ENCODE peak calls at places on chromosomes 7 and 10, in ten cellular contexts. One of them, this sample, is unnamed.

GRCh38 chr7:27873981-27874957 is 134.3 kb downstream of the TAX1BP1 start:
- DNase-seq in amniotic stem cell: no peak
- DNase-seq in anterior cingulate cortex: peak
- DNase-seq in endothelial cell: no peak
- DNase-seq in fibroblast of the conjunctiva: peak
- DNase-seq in occipital lobe: no peak
- DNase-seq in mesenchymal stem cell: peak
- DNase-seq in activated naive CD4-positive, alpha-beta T cell: no peak
- DNase-seq in left colon: peak
- DNase-seq in GM12865: no peak
- DNase-seq in this sample: peak

GRCh38 chr10:31678573-31679122 is 250.0 kb downstream of the ARHGAP12 start:
- DNase-seq in amniotic stem cell: no peak
- DNase-seq in fibroblast of the conjunctiva: no peak
- DNase-seq in GM12865: no peak
- DNase-seq in activated naive CD4-positive, alpha-beta T cell: no peak
- DNase-seq in anterior cingulate cortex: no peak
- DNase-seq in endothelial cell: no peak
- DNase-seq in mesenchymal stem cell: no peak
- DNase-seq in left colon: no peak
- DNase-seq in occipital lobe: no peak
- DNase-seq in this sample: no peak

GRCh38 chr10:131961047-131961776 is 20.5 kb downstream of the BNIP3 start:
- DNase-seq in occipital lobe: no peak
- DNase-seq in left colon: no peak
- DNase-seq in anterior cingulate cortex: no peak
- DNase-seq in endothelial cell: no peak
- DNase-seq in mesenchymal stem cell: no peak
- DNase-seq in activated naive CD4-positive, alpha-beta T cell: no peak
- DNase-seq in fibroblast of the conjunctiva: no peak
- DNase-seq in GM12865: no peak
- DNase-seq in amniotic stem cell: no peak
- DNase-seq in this sample: no peak

GRCh38 chr10:60206735-60207134 is 182.9 kb downstream of the ANK3 start:
- DNase-seq in amniotic stem cell: no peak
- DNase-seq in occipital lobe: no peak
- DNase-seq in left colon: peak
- DNase-seq in fibroblast of the conjunctiva: no peak
- DNase-seq in endothelial cell: no peak
- DNase-seq in mesenchymal stem cell: peak
- DNase-seq in anterior cingulate cortex: no peak
- DNase-seq in GM12865: no peak
- DNase-seq in activated naive CD4-positive, alpha-beta T cell: no peak
- DNase-seq in this sample: no peak

GRCh38 chr10:114632869-114633715 is 25.0 kb downstream of the ABLIM1 start:
- DNase-seq in endothelial cell: no peak
- DNase-seq in GM12865: peak
- DNase-seq in activated naive CD4-positive, alpha-beta T cell: no peak
- DNase-seq in occipital lobe: peak
- DNase-seq in left colon: no peak
- DNase-seq in amniotic stem cell: peak
- DNase-seq in fibroblast of the conjunctiva: peak
- DNase-seq in anterior cingulate cortex: no peak
- DNase-seq in mesenchymal stem cell: peak
- DNase-seq in this sample: no peak

GRCh38 chr7:94182066-94182465 is 177.9 kb upstream of the BET1 start:
- DNase-seq in left colon: no peak
- DNase-seq in fibroblast of the conjunctiva: peak
- DNase-seq in GM12865: no peak
- DNase-seq in mesenchymal stem cell: peak
- DNase-seq in occipital lobe: no peak
- DNase-seq in activated naive CD4-positive, alpha-beta T cell: no peak
- DNase-seq in endothelial cell: no peak
- DNase-seq in anterior cingulate cortex: no peak
- DNase-seq in amniotic stem cell: peak
- DNase-seq in this sample: no peak

GRCh38 chr10:83539528-83540308 is 599.6 kb upstream of the GHITM start:
- DNase-seq in anterior cingulate cortex: no peak
- DNase-seq in activated naive CD4-positive, alpha-beta T cell: no peak
- DNase-seq in endothelial cell: no peak
- DNase-seq in amniotic stem cell: peak
- DNase-seq in occipital lobe: peak
- DNase-seq in GM12865: peak
- DNase-seq in mesenchymal stem cell: peak
- DNase-seq in left colon: no peak
- DNase-seq in fibroblast of the conjunctiva: no peak
- DNase-seq in this sample: no peak

GRCh38 chr7:37346761-37347160 is 101.9 kb downstream of the ELMO1 start:
- DNase-seq in mesenchymal stem cell: no peak
- DNase-seq in activated naive CD4-positive, alpha-beta T cell: no peak
- DNase-seq in left colon: no peak
- DNase-seq in GM12865: no peak
- DNase-seq in fibroblast of the conjunctiva: no peak
- DNase-seq in anterior cingulate cortex: no peak
- DNase-seq in amniotic stem cell: no peak
- DNase-seq in occipital lobe: no peak
- DNase-seq in endothelial cell: no peak
- DNase-seq in this sample: no peak

GRCh38 chr10:69239816-69240434 is 19.8 kb downstream of the HKDC1 start:
- DNase-seq in amniotic stem cell: no peak
- DNase-seq in GM12865: no peak
- DNase-seq in left colon: no peak
- DNase-seq in mesenchymal stem cell: no peak
- DNase-seq in activated naive CD4-positive, alpha-beta T cell: no peak
- DNase-seq in anterior cingulate cortex: no peak
- DNase-seq in occipital lobe: no peak
- DNase-seq in endothelial cell: no peak
- DNase-seq in fibroblast of the conjunctiva: no peak
- DNase-seq in this sample: no peak

GRCh38 chr7:92691578-92691977 is 101.4 kb upstream of the FAM133B start:
- DNase-seq in activated naive CD4-positive, alpha-beta T cell: no peak
- DNase-seq in fibroblast of the conjunctiva: peak
- DNase-seq in mesenchymal stem cell: peak
- DNase-seq in endothelial cell: peak
- DNase-seq in left colon: no peak
- DNase-seq in occipital lobe: no peak
- DNase-seq in anterior cingulate cortex: no peak
- DNase-seq in amniotic stem cell: peak
- DNase-seq in GM12865: peak
- DNase-seq in this sample: no peak

GRCh38 chr10:114437456-114438292 is 33.4 kb upstream of the AFAP1L2 start:
- DNase-seq in anterior cingulate cortex: no peak
- DNase-seq in GM12865: peak
- DNase-seq in mesenchymal stem cell: peak
- DNase-seq in activated naive CD4-positive, alpha-beta T cell: no peak
- DNase-seq in occipital lobe: no peak
- DNase-seq in endothelial cell: no peak
- DNase-seq in left colon: no peak
- DNase-seq in amniotic stem cell: no peak
- DNase-seq in fibroblast of the conjunctiva: no peak
- DNase-seq in this sample: no peak

GRCh38 chr7:99244942-99245341 is 27.7 kb upstream of the MYH16 start:
- DNase-seq in endothelial cell: no peak
- DNase-seq in amniotic stem cell: no peak
- DNase-seq in fibroblast of the conjunctiva: no peak
- DNase-seq in left colon: no peak
- DNase-seq in activated naive CD4-positive, alpha-beta T cell: no peak
- DNase-seq in anterior cingulate cortex: no peak
- DNase-seq in occipital lobe: no peak
- DNase-seq in mesenchymal stem cell: no peak
- DNase-seq in GM12865: no peak
- DNase-seq in this sample: no peak

GRCh38 chr10:69383485-69384089 is 33.1 kb downstream of the TACR2 start:
- DNase-seq in endothelial cell: no peak
- DNase-seq in occipital lobe: no peak
- DNase-seq in fibroblast of the conjunctiva: peak
- DNase-seq in mesenchymal stem cell: peak
- DNase-seq in GM12865: no peak
- DNase-seq in amniotic stem cell: no peak
- DNase-seq in activated naive CD4-positive, alpha-beta T cell: no peak
- DNase-seq in anterior cingulate cortex: no peak
- DNase-seq in left colon: no peak
- DNase-seq in this sample: no peak

GRCh38 chr10:131424053-131424452 is 112.5 kb upstream of the TCERG1L start:
- DNase-seq in anterior cingulate cortex: no peak
- DNase-seq in activated naive CD4-positive, alpha-beta T cell: no peak
- DNase-seq in GM12865: no peak
- DNase-seq in fibroblast of the conjunctiva: no peak
- DNase-seq in mesenchymal stem cell: no peak
- DNase-seq in amniotic stem cell: no peak
- DNase-seq in endothelial cell: no peak
- DNase-seq in occipital lobe: no peak
- DNase-seq in left colon: no peak
- DNase-seq in this sample: no peak

GRCh38 chr10:113932854-113933253 is 78.4 kb downstream of the NHLRC2 start:
- DNase-seq in activated naive CD4-positive, alpha-beta T cell: no peak
- DNase-seq in occipital lobe: no peak
- DNase-seq in left colon: no peak
- DNase-seq in mesenchymal stem cell: no peak
- DNase-seq in GM12865: no peak
- DNase-seq in anterior cingulate cortex: no peak
- DNase-seq in endothelial cell: no peak
- DNase-seq in amniotic stem cell: no peak
- DNase-seq in fibroblast of the conjunctiva: no peak
- DNase-seq in this sample: no peak

GRCh38 chr10:76303682-76304316 is 872.4 kb downstream of the LRMDA start:
- DNase-seq in occipital lobe: peak
- DNase-seq in mesenchymal stem cell: peak
- DNase-seq in anterior cingulate cortex: peak
- DNase-seq in fibroblast of the conjunctiva: peak
- DNase-seq in GM12865: peak
- DNase-seq in endothelial cell: peak
- DNase-seq in amniotic stem cell: peak
- DNase-seq in activated naive CD4-positive, alpha-beta T cell: no peak
- DNase-seq in left colon: peak
- DNase-seq in this sample: peak

GRCh38 chr7:50690541-50691011 is 92.1 kb downstream of the GRB10 start:
- DNase-seq in activated naive CD4-positive, alpha-beta T cell: no peak
- DNase-seq in left colon: no peak
- DNase-seq in endothelial cell: no peak
- DNase-seq in amniotic stem cell: no peak
- DNase-seq in occipital lobe: no peak
- DNase-seq in mesenchymal stem cell: peak
- DNase-seq in GM12865: no peak
- DNase-seq in fibroblast of the conjunctiva: no peak
- DNase-seq in anterior cingulate cortex: no peak
- DNase-seq in this sample: no peak

GRCh38 chr7:158992759-158993158 is 136.4 kb downstream of the DYNC2I1 start:
- DNase-seq in left colon: no peak
- DNase-seq in activated naive CD4-positive, alpha-beta T cell: no peak
- DNase-seq in occipital lobe: no peak
- DNase-seq in amniotic stem cell: no peak
- DNase-seq in anterior cingulate cortex: no peak
- DNase-seq in fibroblast of the conjunctiva: no peak
- DNase-seq in mesenchymal stem cell: no peak
- DNase-seq in GM12865: no peak
- DNase-seq in endothelial cell: no peak
- DNase-seq in this sample: no peak

GRCh38 chr10:681670-682318 is 7.7 kb downstream of the DIP2C start:
- DNase-seq in anterior cingulate cortex: no peak
- DNase-seq in fibroblast of the conjunctiva: no peak
- DNase-seq in mesenchymal stem cell: peak
- DNase-seq in GM12865: no peak
- DNase-seq in occipital lobe: no peak
- DNase-seq in endothelial cell: no peak
- DNase-seq in left colon: no peak
- DNase-seq in amniotic stem cell: no peak
- DNase-seq in activated naive CD4-positive, alpha-beta T cell: no peak
- DNase-seq in this sample: no peak

GRCh38 chr7:28685291-28685659 is 272.9 kb downstream of the TRIL start:
- DNase-seq in GM12865: no peak
- DNase-seq in anterior cingulate cortex: peak
- DNase-seq in endothelial cell: no peak
- DNase-seq in left colon: peak
- DNase-seq in fibroblast of the conjunctiva: no peak
- DNase-seq in mesenchymal stem cell: no peak
- DNase-seq in occipital lobe: no peak
- DNase-seq in activated naive CD4-positive, alpha-beta T cell: no peak
- DNase-seq in amniotic stem cell: no peak
- DNase-seq in this sample: peak

GRCh38 chr7:155583636-155584035 is 37.3 kb upstream of the CNPY1 start:
- DNase-seq in amniotic stem cell: no peak
- DNase-seq in endothelial cell: no peak
- DNase-seq in fibroblast of the conjunctiva: no peak
- DNase-seq in anterior cingulate cortex: no peak
- DNase-seq in activated naive CD4-positive, alpha-beta T cell: no peak
- DNase-seq in left colon: no peak
- DNase-seq in GM12865: no peak
- DNase-seq in mesenchymal stem cell: no peak
- DNase-seq in occipital lobe: no peak
- DNase-seq in this sample: no peak

GRCh38 chr7:71308105-71308504 is 176.2 kb downstream of the GALNT17 start:
- DNase-seq in GM12865: no peak
- DNase-seq in occipital lobe: peak
- DNase-seq in endothelial cell: no peak
- DNase-seq in fibroblast of the conjunctiva: no peak
- DNase-seq in left colon: no peak
- DNase-seq in activated naive CD4-positive, alpha-beta T cell: no peak
- DNase-seq in anterior cingulate cortex: peak
- DNase-seq in amniotic stem cell: no peak
- DNase-seq in mesenchymal stem cell: no peak
- DNase-seq in this sample: peak

GRCh38 chr7:101542527-101543241 is 86.4 kb downstream of the MYL10 start:
- DNase-seq in activated naive CD4-positive, alpha-beta T cell: peak
- DNase-seq in endothelial cell: peak
- DNase-seq in anterior cingulate cortex: peak
- DNase-seq in occipital lobe: peak
- DNase-seq in fibroblast of the conjunctiva: no peak
- DNase-seq in GM12865: peak
- DNase-seq in amniotic stem cell: peak
- DNase-seq in mesenchymal stem cell: peak
- DNase-seq in left colon: peak
- DNase-seq in this sample: peak

GRCh38 chr7:112873831-112874553 is 83.8 kb upstream of the TMEM168 start:
- DNase-seq in fibroblast of the conjunctiva: no peak
- DNase-seq in occipital lobe: no peak
- DNase-seq in GM12865: peak
- DNase-seq in amniotic stem cell: no peak
- DNase-seq in activated naive CD4-positive, alpha-beta T cell: no peak
- DNase-seq in endothelial cell: no peak
- DNase-seq in left colon: no peak
- DNase-seq in mesenchymal stem cell: no peak
- DNase-seq in anterior cingulate cortex: no peak
- DNase-seq in this sample: no peak

GRCh38 chr10:119131512-119132240 is 27.8 kb downstream of the DENND10 start:
- DNase-seq in fibroblast of the conjunctiva: peak
- DNase-seq in GM12865: peak
- DNase-seq in anterior cingulate cortex: no peak
- DNase-seq in activated naive CD4-positive, alpha-beta T cell: no peak
- DNase-seq in occipital lobe: no peak
- DNase-seq in mesenchymal stem cell: peak
- DNase-seq in amniotic stem cell: no peak
- DNase-seq in endothelial cell: no peak
- DNase-seq in left colon: no peak
- DNase-seq in this sample: peak

GRCh38 chr10:124693396-124693795 is 50.8 kb downstream of the FAM53B start:
- DNase-seq in left colon: no peak
- DNase-seq in GM12865: no peak
- DNase-seq in mesenchymal stem cell: no peak
- DNase-seq in anterior cingulate cortex: no peak
- DNase-seq in fibroblast of the conjunctiva: no peak
- DNase-seq in amniotic stem cell: no peak
- DNase-seq in activated naive CD4-positive, alpha-beta T cell: no peak
- DNase-seq in occipital lobe: no peak
- DNase-seq in endothelial cell: no peak
- DNase-seq in this sample: no peak

GRCh38 chr10:99467236-99467999 is 37.0 kb upstream of the GOT1 start:
- DNase-seq in activated naive CD4-positive, alpha-beta T cell: no peak
- DNase-seq in left colon: no peak
- DNase-seq in fibroblast of the conjunctiva: no peak
- DNase-seq in GM12865: no peak
- DNase-seq in occipital lobe: no peak
- DNase-seq in amniotic stem cell: no peak
- DNase-seq in mesenchymal stem cell: peak
- DNase-seq in anterior cingulate cortex: no peak
- DNase-seq in endothelial cell: no peak
- DNase-seq in this sample: no peak

This sample was measured in amygdala.